ENCODE peak calls at places on chromosomes 6 and 20, in four cellular contexts. One of them, this sample, is unnamed.

GRCh38 chr20:64038252-64038578 is 2.2 kb downstream of the C20orf204 start:
- DNase-seq in GM23248: no peak
- DNase-seq in lung: no peak
- DNase-seq in endodermal cell: peak; percentile 76
- DNase-seq in this sample: no peak

GRCh38 chr20:61316351-61316750 is 64.3 kb downstream of the CDH4 start:
- DNase-seq in GM23248: no peak
- DNase-seq in lung: no peak
- DNase-seq in endodermal cell: no peak
- DNase-seq in this sample: no peak

GRCh38 chr20:57611605-57612311 is 8.5 kb downstream of the ZBP1 start:
- DNase-seq in GM23248: no peak
- DNase-seq in lung: no peak
- DNase-seq in endodermal cell: peak; percentile 25
- DNase-seq in this sample: no peak

GRCh38 chr6:36724514-36725385 is 27.1 kb downstream of the RAB44 start:
- DNase-seq in GM23248: peak; percentile 75
- DNase-seq in lung: peak; percentile 80
- DNase-seq in endodermal cell: peak; percentile 93
- DNase-seq in this sample: no peak

GRCh38 chr6:93337772-93338394 is 81.5 kb downstream of the EPHA7 start:
- DNase-seq in GM23248: no peak
- DNase-seq in lung: no peak
- DNase-seq in endodermal cell: no peak
- DNase-seq in this sample: no peak

GRCh38 chr6:109008537-109008950 is 86.1 kb downstream of the SESN1 start:
- DNase-seq in GM23248: peak; percentile 83
- DNase-seq in lung: no peak
- DNase-seq in endodermal cell: no peak
- DNase-seq in this sample: no peak

GRCh38 chr6:122838060-122838780 is 49.2 kb downstream of the SMPDL3A start:
- DNase-seq in GM23248: peak; percentile 41
- DNase-seq in lung: no peak
- DNase-seq in endodermal cell: no peak
- DNase-seq in this sample: no peak

GRCh38 chr6:44253307-44254101 is 3.8 kb downstream of the SLC35B2 start:
- DNase-seq in GM23248: peak; percentile 58
- DNase-seq in lung: no peak
- DNase-seq in endodermal cell: peak; percentile 89
- DNase-seq in this sample: no peak

GRCh38 chr6:121157913-121158312 is 176.4 kb downstream of the TBC1D32 start:
- DNase-seq in GM23248: peak; percentile 32
- DNase-seq in lung: no peak
- DNase-seq in endodermal cell: no peak
- DNase-seq in this sample: no peak

GRCh38 chr6:14791525-14791924 is 454.3 kb upstream of the JARID2 start:
- DNase-seq in GM23248: peak; percentile 52
- DNase-seq in lung: no peak
- DNase-seq in endodermal cell: no peak
- DNase-seq in this sample: no peak

GRCh38 chr6:98644063-98644462 is 190.3 kb upstream of the POU3F2 start:
- DNase-seq in GM23248: no peak
- DNase-seq in lung: no peak
- DNase-seq in endodermal cell: no peak
- DNase-seq in this sample: no peak

GRCh38 chr20:47708140-47708807 is 77.0 kb downstream of the SULF2 start:
- DNase-seq in GM23248: no peak
- DNase-seq in lung: no peak
- DNase-seq in endodermal cell: no peak
- DNase-seq in this sample: no peak

GRCh38 chr20:7459123-7459522 is 481.1 kb downstream of the HAO1 start:
- DNase-seq in GM23248: peak; percentile 32
- DNase-seq in lung: no peak
- DNase-seq in endodermal cell: no peak
- DNase-seq in this sample: no peak

GRCh38 chr20:50607850-50608749 is 83.2 kb downstream of the RIPOR3 start:
- DNase-seq in GM23248: no peak
- DNase-seq in lung: no peak
- DNase-seq in endodermal cell: peak; percentile 35
- DNase-seq in this sample: no peak

GRCh38 chr20:13271977-13272975 is 51.2 kb downstream of the ISM1 start:
- DNase-seq in GM23248: peak; percentile 8
- DNase-seq in lung: no peak
- DNase-seq in endodermal cell: no peak
- DNase-seq in this sample: no peak

GRCh38 chr6:87799651-87800050 is 97.6 kb upstream of the AKIRIN2 start:
- DNase-seq in GM23248: no peak
- DNase-seq in lung: no peak
- DNase-seq in endodermal cell: no peak
- DNase-seq in this sample: no peak

GRCh38 chr6:105968230-105968954 is 117.7 kb upstream of the PRDM1 start:
- DNase-seq in GM23248: peak; percentile 70
- DNase-seq in lung: no peak
- DNase-seq in endodermal cell: no peak
- DNase-seq in this sample: no peak

GRCh38 chr6:72968704-72969103 is 256.6 kb downstream of the KHDC1L start:
- DNase-seq in GM23248: peak; percentile 40
- DNase-seq in lung: no peak
- DNase-seq in endodermal cell: no peak
- DNase-seq in this sample: no peak

GRCh38 chr6:150395388-150396009 is 26.7 kb downstream of the IYD start:
- DNase-seq in GM23248: peak; percentile 80
- DNase-seq in lung: peak; percentile 61
- DNase-seq in endodermal cell: peak; percentile 86
- DNase-seq in this sample: peak; percentile 46

GRCh38 chr6:42166444-42167141 is 6.6 kb upstream of the GUCA1A start:
- DNase-seq in GM23248: peak; percentile 48
- DNase-seq in lung: peak; percentile 70
- DNase-seq in endodermal cell: peak; percentile 97
- DNase-seq in this sample: peak; percentile 55

GRCh38 chr20:5181955-5182354 is 55.1 kb downstream of the CDS2 start:
- DNase-seq in GM23248: peak; percentile 45
- DNase-seq in lung: no peak
- DNase-seq in endodermal cell: no peak
- DNase-seq in this sample: no peak

GRCh38 chr6:134529921-134530320 is 212.0 kb upstream of the SGK1 start:
- DNase-seq in GM23248: peak; percentile 49
- DNase-seq in lung: no peak
- DNase-seq in endodermal cell: no peak
- DNase-seq in this sample: no peak

GRCh38 chr6:57097596-57097995 is 7.6 kb downstream of the ZNF451 start:
- DNase-seq in GM23248: peak; percentile 62
- DNase-seq in lung: no peak
- DNase-seq in endodermal cell: no peak
- DNase-seq in this sample: no peak

GRCh38 chr6:43243649-43244321 is 504 bp downstream of the TTBK1 start:
- DNase-seq in GM23248: no peak
- DNase-seq in lung: no peak
- DNase-seq in endodermal cell: peak; percentile 67
- DNase-seq in this sample: no peak

GRCh38 chr6:43242908-43243648 is at the start of gene TTBK1:
- DNase-seq in GM23248: peak; percentile 26
- DNase-seq in lung: no peak
- DNase-seq in endodermal cell: no peak
- DNase-seq in this sample: peak; percentile 80

GRCh38 chr6:43235841-43236240 is 6.6 kb upstream of the DNPH1 start:
- DNase-seq in GM23248: no peak
- DNase-seq in lung: no peak
- DNase-seq in endodermal cell: no peak
- DNase-seq in this sample: no peak

GRCh38 chr6:43239054-43239453 is 4.2 kb upstream of the TTBK1 start:
- DNase-seq in GM23248: no peak
- DNase-seq in lung: no peak
- DNase-seq in endodermal cell: no peak
- DNase-seq in this sample: no peak
- H3K27me3 ChIP-seq in GM23248: peaks cover 55% of the 10 kb centered on the region
- H3K27me3 ChIP-seq in lung: no peaks in the 10 kb centered on the region
- H3K27me3 ChIP-seq in endodermal cell: peaks cover 69% of the 10 kb centered on the region
- H3K27me3 ChIP-seq in this sample: no peaks in the 10 kb centered on the region

GRCh38 chr6:2565499-2565898 is 185.2 kb downstream of the MYLK4 start:
- DNase-seq in GM23248: no peak
- DNase-seq in lung: no peak
- DNase-seq in endodermal cell: no peak
- DNase-seq in this sample: no peak
- H3K27ac ChIP-seq in GM23248: no peak overlapping the region
- H3K27ac ChIP-seq in lung: no peak overlapping the region
- H3K27ac ChIP-seq in endodermal cell: no peak overlapping the region
- H3K27ac ChIP-seq in this sample: no peak overlapping the region

DNA sequence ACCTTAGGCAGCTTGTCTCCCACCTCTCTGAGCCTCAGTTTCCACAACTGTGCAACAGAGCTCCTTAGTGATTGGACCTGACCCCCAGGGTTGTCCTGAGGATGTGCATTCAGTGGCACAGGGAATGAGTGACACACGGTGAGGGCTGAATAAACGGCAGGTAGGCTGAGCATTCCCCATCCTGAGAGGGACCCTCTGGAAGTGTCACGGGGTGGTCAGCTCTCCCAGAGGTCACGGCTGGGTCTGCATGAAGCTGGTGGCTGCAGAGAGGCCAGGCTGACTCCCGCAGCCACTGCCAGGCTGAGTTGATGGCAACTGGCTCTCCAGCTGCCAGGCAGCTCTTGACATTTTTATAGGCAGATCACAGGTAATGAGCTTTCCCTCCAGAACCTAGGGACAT is 42.5 kb downstream of the CD40 start:
- DNase-seq in GM23248: no peak
- DNase-seq in lung: no peak
- DNase-seq in endodermal cell: no peak
- DNase-seq in this sample: no peak
- H3K27me3 ChIP-seq in GM23248: peaks cover 13% of the 10 kb centered on the region
- H3K27me3 ChIP-seq in lung: no peaks in the 10 kb centered on the region
- H3K27me3 ChIP-seq in endodermal cell: peaks cover 34% of the 10 kb centered on the region
- H3K27me3 ChIP-seq in this sample: peaks cover 6% of the 10 kb centered on the region

DNA sequence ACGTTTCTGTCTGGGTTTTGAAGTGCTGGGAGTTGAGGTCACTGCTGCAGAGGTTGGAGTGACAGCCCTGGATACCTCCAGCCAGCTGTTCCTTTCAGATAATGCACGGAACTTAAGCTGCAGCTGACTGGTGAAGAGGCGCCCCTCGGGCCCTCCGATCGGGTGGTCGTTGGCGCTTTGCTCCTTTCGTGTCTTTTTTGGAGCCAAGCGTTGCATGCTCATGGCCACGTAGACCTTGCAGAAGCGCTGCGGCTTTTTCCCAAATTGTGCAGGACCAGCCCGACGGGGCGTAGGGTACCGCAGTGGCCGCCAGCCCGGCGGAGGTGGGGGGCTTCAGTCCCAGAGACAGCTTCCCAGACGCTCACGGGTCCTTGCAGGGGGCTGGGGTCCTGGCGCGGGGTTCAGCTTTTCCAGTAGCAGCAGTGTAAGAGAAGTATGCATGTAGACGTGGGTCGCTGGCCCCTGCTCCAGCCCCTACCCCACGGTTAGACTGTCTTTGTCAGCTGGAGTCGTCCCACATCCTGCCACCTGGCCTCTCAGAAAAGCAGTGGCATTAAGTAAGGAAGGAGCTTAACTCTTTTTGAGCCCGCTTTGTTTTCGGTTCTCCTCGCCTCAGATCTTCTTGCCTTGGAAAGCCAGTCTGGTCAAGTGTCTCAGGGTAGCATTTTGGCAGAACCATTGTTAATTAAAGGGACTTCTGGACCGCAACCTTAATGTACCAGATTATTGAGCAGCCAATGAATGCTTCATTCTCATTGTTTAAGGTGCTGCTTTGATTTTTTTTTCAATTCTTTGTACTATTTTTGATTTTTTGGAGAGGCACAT is 838 bp downstream of the TNFAIP3 start:
- DNase-seq in GM23248: peak; percentile 53
- DNase-seq in lung: no peak
- DNase-seq in endodermal cell: peak; percentile 71
- DNase-seq in this sample: no peak
- H3K27ac ChIP-seq in GM23248: peak overlapping the region; percentile 40
- H3K27ac ChIP-seq in lung: no peak overlapping the region
- H3K27ac ChIP-seq in endodermal cell: no peak overlapping the region
- H3K27ac ChIP-seq in this sample: no peak overlapping the region

GRCh38 chr20:25083141-25083772 is 1.3 kb upstream of the VSX1 start:
- DNase-seq in GM23248: no peak
- DNase-seq in lung: no peak
- DNase-seq in endodermal cell: no peak
- DNase-seq in this sample: no peak
- H3K27me3 ChIP-seq in GM23248: peaks cover 83% of the 10 kb centered on the region
- H3K27me3 ChIP-seq in lung: peaks cover 19% of the 10 kb centered on the region
- H3K27me3 ChIP-seq in endodermal cell: peaks cover 100% of the 10 kb centered on the region
- H3K27me3 ChIP-seq in this sample: peaks cover 74% of the 10 kb centered on the region

DNA sequence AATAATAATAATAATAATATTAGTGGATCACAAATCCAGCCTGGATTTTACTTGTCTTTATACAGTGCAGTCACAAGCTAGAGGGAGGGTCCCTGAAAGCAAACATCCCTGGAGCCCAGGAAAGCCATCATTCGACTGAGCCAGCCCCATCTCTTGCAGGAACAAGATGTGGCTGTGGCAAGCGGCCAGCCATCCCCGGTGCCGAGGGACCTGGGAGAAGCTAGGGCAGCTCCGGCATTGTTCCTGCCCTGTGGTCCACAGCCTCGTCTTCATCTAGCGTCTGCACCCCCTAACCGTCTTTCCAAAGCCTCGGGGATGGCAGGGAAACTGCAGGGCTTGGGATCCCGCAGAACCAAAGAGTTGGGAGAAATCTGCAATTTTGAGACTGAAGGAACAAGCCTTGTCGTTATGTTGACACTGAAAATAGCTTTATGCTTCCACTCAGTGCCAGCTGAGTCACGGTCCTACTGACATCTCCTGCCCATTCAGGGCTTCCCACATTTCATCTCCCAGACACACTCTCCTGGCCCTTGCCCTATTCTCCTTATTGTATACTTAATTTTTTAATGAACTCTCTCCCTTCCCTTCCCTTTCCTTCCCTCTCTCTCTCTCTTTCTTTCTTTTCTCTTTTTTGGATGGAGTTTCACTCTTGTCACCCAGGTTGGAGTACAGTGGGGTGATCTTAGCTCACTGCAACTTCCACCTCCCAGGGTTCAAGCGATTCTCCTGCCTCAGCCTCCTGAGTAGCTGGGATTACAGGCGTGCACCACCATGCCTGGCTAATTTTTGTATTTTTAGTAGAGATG is 62.5 kb upstream of the ZNFX1 start:
- DNase-seq in GM23248: peak; percentile 77
- DNase-seq in lung: no peak
- DNase-seq in endodermal cell: no peak
- DNase-seq in this sample: peak; percentile 71
- H3K27ac ChIP-seq in GM23248: no peak overlapping the region
- H3K27ac ChIP-seq in lung: no peak overlapping the region
- H3K27ac ChIP-seq in endodermal cell: no peak overlapping the region
- H3K27ac ChIP-seq in this sample: peak overlapping the region; percentile 50

This sample was measured in dorsolateral prefrontal cortex.